ENCODE peak calls at places on chromosome 10, in four cellular contexts. U is Peyer's patch, X is stomach, Q is fibroblast of lung. Y is an unnamed sample.

GRCh38 chr10:91552706-91553105 is 80.2 kb downstream of the PPP1R3C start:
- DNase-seq in U (no peak), X (peak; percentile 53), Q (no peak), Y (peak; percentile 27)

GRCh38 chr10:25444266-25444665 is 269.5 kb downstream of the GPR158 start:
- DNase-seq in U (no peak), X (no peak), Q (no peak), Y (no peak)

GRCh38 chr10:75404335-75405200 is 3.0 kb upstream of the ZNF503 start:
- DNase-seq in U (peak; percentile 63), X (peak; percentile 56), Q (peak; percentile 35), Y (no peak)

GRCh38 chr10:124319926-124320391 is 98.8 kb downstream of the OAT start:
- DNase-seq in U (no peak), X (peak; percentile 15), Q (no peak), Y (no peak)

GRCh38 chr10:10515479-10516204 is 502.0 kb upstream of the CELF2 start:
- DNase-seq in U (no peak), X (no peak), Q (peak; percentile 34), Y (peak; percentile 53)

GRCh38 chr10:43156590-43157340 is 18.5 kb downstream of the CSGALNACT2 start:
- DNase-seq in U (no peak), X (no peak), Q (no peak), Y (no peak)

GRCh38 chr10:124735491-124736286 is 8.5 kb downstream of the FAM53B start:
- DNase-seq in U (no peak), X (no peak), Q (no peak), Y (no peak)

GRCh38 chr10:62264702-62265436 is 3.8 kb downstream of the RTKN2 start:
- DNase-seq in U (no peak), X (no peak), Q (peak; percentile 92), Y (peak; percentile 91)

GRCh38 chr10:3782456-3783312 is 2.3 kb downstream of the KLF6 start:
- DNase-seq in U (peak; percentile 65), X (peak; percentile 53), Q (peak; percentile 96), Y (peak; percentile 91)

GRCh38 chr10:118799779-118800178 is 45.0 kb upstream of the CACUL1 start:
- DNase-seq in U (no peak), X (no peak), Q (peak; percentile 69), Y (peak; percentile 78)

GRCh38 chr10:12241810-12242529 is 46.0 kb downstream of the CDC123 start:
- DNase-seq in U (no peak), X (no peak), Q (peak; percentile 35), Y (peak; percentile 35)

GRCh38 chr10:118807512-118808305 is 52.9 kb upstream of the CACUL1 start:
- DNase-seq in U (no peak), X (peak; percentile 23), Q (no peak), Y (no peak)

GRCh38 chr10:34854147-34854601 is 39.1 kb upstream of the PARD3 start:
- DNase-seq in U (no peak), X (no peak), Q (peak; percentile 57), Y (peak; percentile 77)

GRCh38 chr10:8124436-8124835 is 69.9 kb downstream of the GATA3 start:
- DNase-seq in U (no peak), X (no peak), Q (no peak), Y (no peak)

GRCh38 chr10:68403701-68404100 is 3.4 kb downstream of the RUFY2 start:
- DNase-seq in U (no peak), X (no peak), Q (no peak), Y (no peak)

GRCh38 chr10:69819713-69820506 is 18.2 kb downstream of the COL13A1 start:
- DNase-seq in U (no peak), X (no peak), Q (peak; percentile 68), Y (peak; percentile 29)

GRCh38 chr10:74306227-74306982 is 155.4 kb downstream of the ADK start:
- DNase-seq in U (no peak), X (no peak), Q (no peak), Y (no peak)

GRCh38 chr10:110789604-110790428 is 81.9 kb upstream of the PDCD4 start:
- DNase-seq in U (no peak), X (no peak), Q (no peak), Y (no peak)

GRCh38 chr10:96465599-96465998 is 48.1 kb downstream of the TLL2 start:
- DNase-seq in U (no peak), X (no peak), Q (no peak), Y (no peak)

GRCh38 chr10:96468845-96469244 is 44.9 kb downstream of the TLL2 start:
- DNase-seq in U (no peak), X (no peak), Q (no peak), Y (peak; percentile 24)

GRCh38 chr10:96473866-96474265 is 39.9 kb downstream of the TLL2 start:
- DNase-seq in U (no peak), X (no peak), Q (no peak), Y (no peak)

DNA sequence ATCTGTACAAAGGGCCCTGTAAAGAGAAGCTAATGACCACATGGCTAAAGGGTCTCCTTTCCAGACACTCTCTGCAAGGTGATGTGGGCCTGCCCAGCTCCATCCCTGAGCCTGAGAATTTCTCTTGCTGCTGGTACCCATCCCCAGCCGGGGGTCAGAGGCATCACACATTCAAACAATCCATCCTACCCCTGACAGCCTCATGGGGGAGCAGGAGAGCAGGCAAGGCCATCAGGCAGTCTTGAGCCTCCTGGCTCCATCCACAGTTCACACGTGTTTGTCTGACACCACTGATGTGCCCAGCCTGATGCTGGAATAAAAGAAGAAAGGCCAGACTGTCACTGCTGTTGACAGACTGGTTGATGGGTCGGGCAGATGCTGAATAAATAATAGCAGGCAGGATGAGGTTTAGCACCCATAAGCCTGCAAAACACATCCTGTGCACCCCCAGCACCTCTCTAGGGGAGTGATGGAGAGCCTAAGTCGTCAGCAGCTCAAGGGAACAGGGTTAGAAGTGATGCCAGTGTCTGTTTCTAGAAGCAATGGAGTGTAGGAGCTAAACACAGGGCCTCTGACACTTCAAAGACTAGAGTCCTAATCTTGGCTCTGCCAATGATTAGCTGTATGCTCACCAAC is 43.5 kb downstream of the TLL2 start:
- DNase-seq in U (no peak), X (peak; percentile 31), Q (peak; percentile 17), Y (peak; percentile 35)
- TF ChIP-seq CTCF in U (no peak), X (no peak), Q (peak; percentile 51), Y (peak; percentile 56)

DNA sequence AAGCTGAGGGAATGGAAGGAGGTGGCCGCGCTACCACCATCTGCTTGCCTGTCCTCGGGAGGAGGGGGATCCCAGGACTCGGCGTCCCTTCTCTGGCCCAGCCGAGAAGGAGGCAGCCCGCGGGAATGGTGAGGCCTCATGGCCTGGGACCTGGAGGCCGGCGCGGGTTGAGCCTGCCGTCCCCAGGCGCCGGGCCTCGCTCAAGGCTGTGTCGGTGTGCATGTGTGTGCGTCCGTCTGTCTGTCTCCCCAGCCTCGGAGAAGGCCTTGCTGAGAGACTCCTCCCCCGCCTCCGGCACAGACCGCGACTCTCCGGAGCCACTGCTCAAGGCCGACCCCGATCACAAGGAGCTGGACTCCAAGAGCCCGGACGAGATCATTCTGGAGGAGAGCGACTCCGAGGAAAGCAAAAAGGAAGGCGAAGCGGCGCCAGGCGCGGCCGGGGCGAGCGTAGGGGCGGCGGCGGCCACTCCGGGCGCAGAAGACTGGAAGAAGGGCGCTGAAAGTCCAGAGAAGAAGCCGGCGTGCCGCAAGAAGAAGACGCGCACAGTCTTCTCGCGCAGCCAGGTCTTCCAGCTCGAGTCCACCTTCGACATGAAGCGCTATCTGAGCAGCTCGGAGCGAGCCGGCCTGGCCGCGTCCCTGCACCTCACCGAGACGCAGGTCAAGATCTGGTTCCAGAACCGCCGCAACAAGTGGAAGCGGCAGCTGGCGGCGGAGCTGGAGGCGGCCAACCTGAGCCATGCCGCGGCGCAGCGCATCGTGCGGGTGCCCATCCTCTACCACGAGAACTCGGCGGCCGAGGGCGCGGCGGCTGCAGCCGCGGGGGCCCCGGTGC is 1.3 kb downstream of the HMX3 start:
- DNase-seq in U (no peak), X (no peak), Q (peak; percentile 24), Y (no peak)
- H3K4me3 ChIP-seq in U (peak overlapping the region; percentile 55), X (peak overlapping the region; percentile 61), Q (no peak overlapping the region), Y (no peak overlapping the region)

GRCh38 chr10:60943372-60944158 is 420 bp downstream of the RHOBTB1 start:
- DNase-seq in U (peak; percentile 80), X (peak; percentile 66), Q (peak; percentile 57), Y (peak; percentile 38)
- TF ChIP-seq CTCF in U (no peak), X (peak; percentile 7), Q (no peak), Y (no peak)

DNA sequence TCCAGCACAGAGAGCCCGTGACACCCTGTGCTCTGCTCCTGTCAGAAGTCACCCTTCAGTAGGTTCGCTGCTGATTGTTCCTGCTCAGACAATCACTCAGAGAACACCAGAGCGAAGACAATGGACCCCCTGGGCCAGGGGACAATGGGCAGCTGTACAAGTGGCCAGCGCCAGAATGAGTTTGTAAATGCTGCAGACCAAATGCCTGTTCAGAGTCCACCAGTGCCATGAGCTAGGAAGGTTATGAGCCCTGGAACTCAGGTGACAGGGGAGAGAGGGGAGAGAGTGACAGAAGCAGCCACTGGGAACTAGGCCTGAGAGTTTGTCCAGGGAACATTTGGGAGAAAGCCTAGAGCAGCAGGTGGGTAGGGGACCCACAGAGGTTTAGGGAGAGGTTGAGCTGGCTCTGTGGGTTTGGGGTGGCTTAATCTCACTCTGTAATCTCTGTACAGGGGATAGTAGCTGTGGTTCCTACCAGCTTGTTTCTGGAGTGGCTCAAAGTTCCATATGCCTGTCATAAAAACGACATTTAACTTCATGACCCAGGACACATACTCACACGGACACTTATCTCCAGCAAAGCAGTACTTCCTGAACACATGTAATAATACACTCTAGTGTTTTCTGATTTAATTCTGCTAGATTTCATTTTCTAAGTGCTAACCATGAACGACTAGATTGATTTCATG is 60.4 kb downstream of the C10orf105 start:
- DNase-seq in U (peak; percentile 59), X (no peak), Q (no peak), Y (no peak)
- H3K4me3 ChIP-seq in U (no peak overlapping the region), X (no peak overlapping the region), Q (no peak overlapping the region), Y (no peak overlapping the region)

DNA sequence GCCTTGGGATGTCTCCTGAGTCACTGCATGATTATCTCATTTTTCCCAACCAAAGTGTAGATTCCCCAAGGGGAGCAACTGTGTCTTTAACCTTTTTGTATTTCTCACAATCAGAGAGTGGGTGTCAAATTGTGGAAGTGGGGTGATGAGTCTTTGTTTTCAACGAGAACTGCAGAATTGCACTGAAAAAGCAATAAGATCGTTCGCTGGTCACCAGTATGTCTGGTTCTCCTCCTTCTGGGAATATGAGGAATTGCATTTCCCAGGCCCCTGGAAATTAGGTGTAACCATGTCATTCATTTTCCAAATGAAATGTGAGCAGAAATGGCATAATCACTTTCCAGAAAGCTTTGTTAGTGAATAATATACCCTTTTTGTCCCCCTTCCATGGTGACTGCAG is 326.9 kb downstream of the GPAM start:
- DNase-seq in U (no peak), X (no peak), Q (no peak), Y (peak; percentile 65)
- TF ChIP-seq CTCF in U (no peak), X (no peak), Q (no peak), Y (peak; percentile 77)

GRCh38 chr10:100866575-100867098 is 46.1 kb upstream of the SLF2 start:
- DNase-seq in U (no peak), X (no peak), Q (no peak), Y (no peak)
- H3K4me3 ChIP-seq in U (no peak overlapping the region), X (no peak overlapping the region), Q (no peak overlapping the region), Y (no peak overlapping the region)

Y was measured in fibroblast of mammary gland.